ENCODE peak calls at places on chromosomes 5 and 9, in eight cellular contexts. Z is astrocyte of the cerebellum, V is GM12865, K is endodermal cell, I is uterus, B is lower leg skin, H is astrocyte, J is astrocyte of the spinal cord. C is an unnamed sample.

GRCh38 chr9:34989946-34990635 is 546 bp downstream of the DNAJB5 start:
- DNase-seq in J (peak; percentile 65), H (peak; percentile 52), B (no peak), K (peak; percentile 94), Z (no peak), V (peak; percentile 46), I (peak; percentile 81), C (peak; percentile 41)

GRCh38 chr5:150637245-150638052 is 3.0 kb upstream of the SYNPO start:
- DNase-seq in H (peak; percentile 95), K (peak; percentile 82), V (no peak), Z (peak; percentile 84), B (no peak), I (no peak), J (peak; percentile 94), C (peak; percentile 66)

GRCh38 chr5:76715734-76716455 is at the start of gene F2R:
- DNase-seq in H (peak; percentile 69), V (peak; percentile 46), Z (peak; percentile 64), I (no peak), J (peak; percentile 88), B (peak; percentile 67), K (peak; percentile 90), C (peak; percentile 71)

GRCh38 chr5:123035950-123036390 is 555 bp downstream of the PPIC start:
- DNase-seq in I (peak; percentile 51), Z (peak; percentile 5), B (peak; percentile 17), V (peak; percentile 10), H (peak; percentile 29), K (peak; percentile 88), J (peak; percentile 49), C (peak; percentile 28)

GRCh38 chr9:31608881-31609280 is 775.6 kb upstream of the ACO1 start:
- DNase-seq in H (no peak), V (no peak), Z (no peak), K (no peak), I (no peak), J (no peak), B (no peak), C (no peak)

GRCh38 chr5:60701317-60701988 is 1.5 kb upstream of the DEPDC1B start:
- DNase-seq in J (no peak), H (no peak), K (no peak), V (no peak), B (no peak), I (no peak), Z (no peak), C (peak; percentile 10)

GRCh38 chr9:104997536-104997935 is 69.6 kb upstream of the ABCA1 start:
- DNase-seq in Z (peak; percentile 12), V (no peak), K (no peak), B (no peak), I (no peak), H (no peak), J (no peak), C (peak; percentile 20)

GRCh38 chr9:92723299-92723625 is 41.4 kb downstream of the BICD2 start:
- DNase-seq in Z (peak; percentile 66), B (peak; percentile 59), K (no peak), V (no peak), J (peak; percentile 49), H (peak; percentile 84), I (no peak), C (peak; percentile 30)

GRCh38 chr9:10843151-10843550 is 230.3 kb upstream of the PTPRD start:
- DNase-seq in J (no peak), K (no peak), Z (no peak), I (no peak), V (no peak), B (no peak), H (no peak), C (no peak)

GRCh38 chr9:131046093-131046380 is 37.1 kb downstream of the LAMC3 start:
- DNase-seq in H (no peak), Z (no peak), B (no peak), V (no peak), J (no peak), I (no peak), K (no peak), C (peak; percentile 16)

GRCh38 chr5:81980160-81980559 is 8.3 kb downstream of the ATG10 start:
- DNase-seq in J (no peak), K (no peak), V (no peak), I (no peak), B (no peak), H (no peak), Z (no peak), C (no peak)

GRCh38 chr5:94174748-94175411 is 433.5 kb upstream of the POU5F2 start:
- DNase-seq in V (no peak), H (peak; percentile 66), I (no peak), K (no peak), B (no peak), J (peak; percentile 65), Z (no peak), C (peak; percentile 64)

GRCh38 chr5:107670028-107670926 is 460 bp downstream of the EFNA5 start:
- DNase-seq in V (peak; percentile 78), B (peak; percentile 28), H (peak; percentile 26), Z (no peak), K (peak; percentile 77), J (peak; percentile 47), I (no peak), C (no peak)

GRCh38 chr5:30502277-30502676 is 691.2 kb upstream of the CDH6 start:
- DNase-seq in V (no peak), H (peak; percentile 79), I (no peak), B (no peak), Z (peak; percentile 27), J (peak; percentile 76), K (no peak), C (no peak)

DNA sequence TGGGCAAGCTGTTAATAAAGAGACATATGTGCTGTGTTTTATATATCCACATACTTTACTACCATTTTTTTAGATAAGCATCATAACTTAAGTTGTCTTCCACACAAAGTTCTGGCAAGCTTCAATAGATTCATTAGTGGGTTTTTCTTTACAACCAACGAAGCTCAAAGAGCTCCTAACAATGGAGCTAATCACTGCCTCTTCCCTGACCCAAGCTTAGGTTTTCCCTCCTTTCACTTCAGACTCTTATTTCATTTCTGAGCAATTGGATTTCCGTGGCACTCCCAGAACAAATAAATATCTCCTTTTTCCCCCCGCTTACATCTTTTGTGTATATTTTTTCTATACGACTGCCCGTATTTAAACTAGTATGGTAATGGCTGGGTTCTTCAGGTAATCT is 275.5 kb upstream of the TMEM161B start:
- DNase-seq in H (no peak), I (no peak), J (no peak), B (no peak), K (no peak), V (no peak), Z (no peak), C (no peak)
- TF ChIP-seq CTCF in H (no peak), I (no peak), J (no peak), B (no peak), K (no peak), V (no peak), Z (no peak), C (no peak)

DNA sequence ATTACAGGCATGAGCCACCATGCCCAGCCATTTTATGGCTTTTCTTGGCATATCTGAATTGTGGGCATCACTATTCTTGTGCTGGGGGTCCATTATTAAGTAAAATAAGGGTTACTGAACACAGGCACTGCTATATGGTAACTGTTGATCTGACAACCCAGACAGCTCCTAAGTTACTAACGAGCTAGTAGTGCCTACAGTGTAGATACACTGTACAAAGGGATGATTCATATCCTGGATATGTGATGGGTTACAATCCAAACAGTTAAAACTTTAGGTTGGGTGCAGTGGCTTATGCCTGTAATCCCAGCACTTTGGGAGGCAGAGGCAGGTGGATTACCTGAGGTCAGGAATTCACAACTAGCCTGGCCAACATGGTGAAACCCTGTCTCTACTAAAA is 4.3 kb downstream of the CD14 start:
- DNase-seq in H (no peak), I (no peak), Z (no peak), J (no peak), B (no peak), V (no peak), K (no peak), C (no peak)
- H3K4me3 ChIP-seq in H (no peak overlapping the region), I (no peak overlapping the region), Z (no peak overlapping the region), J (no peak overlapping the region), B (no peak overlapping the region), V (no peak overlapping the region), K (no peak overlapping the region), C (no peak overlapping the region)

GRCh38 chr9:6827370-6827949 is 69.7 kb downstream of the KDM4C start:
- DNase-seq in J (peak; percentile 60), V (peak; percentile 50), I (no peak), H (peak; percentile 15), K (peak; percentile 85), Z (peak; percentile 45), B (no peak), C (peak; percentile 61)

GRCh38 chr9:6834306-6834705 is 76.5 kb downstream of the KDM4C start:
- DNase-seq in B (no peak), K (no peak), J (no peak), Z (no peak), H (no peak), I (no peak), V (no peak), C (no peak)

GRCh38 chr9:6833518-6834192 is 75.9 kb downstream of the KDM4C start:
- DNase-seq in H (peak; percentile 26), B (no peak), Z (no peak), J (peak; percentile 32), V (no peak), I (no peak), K (no peak), C (peak; percentile 66)

GRCh38 chr9:6829027-6829426 is 71.3 kb downstream of the KDM4C start:
- DNase-seq in J (no peak), B (no peak), K (no peak), I (no peak), Z (no peak), V (no peak), H (no peak), C (peak; percentile 20)
- TF ChIP-seq CTCF in J (no peak), B (no peak), K (peak; percentile 61), I (no peak), Z (peak; percentile 8), V (no peak), H (peak; percentile 9), C (peak; percentile 7)

DNA sequence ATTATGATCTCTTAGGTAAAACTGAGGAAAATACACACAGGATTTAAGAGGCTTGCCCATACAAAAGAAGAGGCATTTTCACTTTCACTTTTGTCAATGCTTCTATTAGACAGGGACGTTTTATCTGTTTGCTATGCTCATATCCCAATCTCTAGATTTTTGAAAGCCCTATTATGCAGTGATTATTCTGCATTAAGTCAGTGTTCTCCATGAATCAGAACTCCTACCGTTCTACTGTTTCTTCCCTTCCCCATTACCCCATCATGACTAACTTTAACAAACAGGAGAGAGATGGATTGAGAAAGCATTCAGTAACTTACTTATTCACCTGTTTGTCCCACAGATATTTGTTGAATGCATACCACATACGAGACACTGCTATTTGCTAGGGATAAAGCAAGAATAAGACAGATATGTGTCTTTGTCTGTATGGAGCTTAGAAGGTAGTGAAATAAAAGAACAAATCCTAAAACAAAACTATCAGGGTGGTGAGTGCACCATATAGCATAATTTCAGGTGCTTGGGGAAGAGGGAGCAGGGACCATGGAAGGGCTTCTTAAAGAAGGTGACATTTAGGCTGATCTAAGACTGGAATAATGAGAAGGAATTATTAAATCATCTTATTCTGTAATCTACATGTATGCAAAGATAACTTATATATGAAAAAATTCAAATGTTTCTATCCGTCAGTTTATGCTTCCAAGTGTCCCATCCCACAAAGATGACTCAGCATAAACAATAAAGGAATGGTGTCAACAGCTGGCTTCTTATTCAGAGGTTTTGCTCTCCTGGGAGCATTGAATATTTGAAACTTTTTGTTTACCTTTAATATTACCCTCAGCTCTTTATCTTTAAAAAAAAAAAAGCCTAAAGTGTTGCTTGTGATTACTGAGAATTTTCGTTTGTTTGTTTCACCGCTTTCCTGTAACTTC is 328.1 kb downstream of the HINT1 start:
- DNase-seq in J (peak; percentile 35), Z (peak; percentile 1), K (no peak), H (no peak), I (no peak), V (peak; percentile 23), B (no peak), C (peak; percentile 20)
- H3K4me3 ChIP-seq in J (peak overlapping the region; percentile 11), Z (peak overlapping the region; percentile 18), K (no peak overlapping the region), H (no peak overlapping the region), I (peak overlapping the region; percentile 14), V (peak overlapping the region; percentile 49), B (no peak overlapping the region), C (peak overlapping the region; percentile 2)

C was measured in fibroblast of mammary gland.